ENCODE peak calls at places on chromosomes 5 and 9, in six cellular contexts. H is Peyer's patch, Q is neuronal stem cell, S is MM.1S, O is cardiac muscle cell, Y is IMR-90. X is an unnamed sample.
A peak's percentile ranks its signal among the peaks of the same experiment; 100 is the strongest.

GRCh38 chr5:52963636-52964035 is 25.5 kb upstream of the ITGA2 start:
- DNase-seq in H (no peak), Q (no peak), S (no peak), O (no peak), Y (no peak), X (peak; percentile 91)

GRCh38 chr9:4435197-4435596 is 55.1 kb upstream of the SLC1A1 start:
- DNase-seq in H (no peak), Q (no peak), S (no peak), O (no peak), Y (peak; percentile 23), X (no peak)

GRCh38 chr5:170769898-170770416 is 13.6 kb upstream of the GABRP start:
- DNase-seq in H (no peak), Q (no peak), S (no peak), O (no peak), Y (no peak), X (no peak)

GRCh38 chr5:32160228-32160627 is 13.9 kb downstream of the GOLPH3 start:
- DNase-seq in H (no peak), Q (no peak), S (no peak), O (no peak), Y (peak; percentile 10), X (no peak)

GRCh38 chr5:98934581-98934980 is 5.8 kb upstream of the CHD1 start:
- DNase-seq in H (no peak), Q (no peak), S (no peak), O (no peak), Y (peak; percentile 33), X (peak; percentile 11)

GRCh38 chr9:4096121-4096520 is 203.7 kb downstream of the GLIS3 start:
- DNase-seq in H (no peak), Q (no peak), S (no peak), O (no peak), Y (no peak), X (no peak)

GRCh38 chr5:100623719-100624118 is 88.5 kb downstream of the FAM174A start:
- DNase-seq in H (no peak), Q (no peak), S (peak; percentile 42), O (no peak), Y (peak; percentile 25), X (no peak)

GRCh38 chr9:93807166-93808013 is 147.8 kb downstream of the BARX1 start:
- DNase-seq in H (no peak), Q (no peak), S (no peak), O (no peak), Y (no peak), X (no peak)

GRCh38 chr5:95471922-95472321 is 80.8 kb downstream of the FAM81B start:
- DNase-seq in H (no peak), Q (no peak), S (no peak), O (no peak), Y (peak; percentile 76), X (peak; percentile 3)

GRCh38 chr9:113641100-113641885 is 177.8 kb downstream of the RGS3 start:
- DNase-seq in H (no peak), Q (no peak), S (no peak), O (no peak), Y (peak; percentile 52), X (no peak)

GRCh38 chr5:67006152-67006848 is 190.3 kb downstream of the CD180 start:
- DNase-seq in H (no peak), Q (no peak), S (no peak), O (no peak), Y (no peak), X (no peak)

GRCh38 chr5:83199126-83199525 is 121.8 kb downstream of the XRCC4 start:
- DNase-seq in H (no peak), Q (no peak), S (no peak), O (no peak), Y (peak; percentile 18), X (no peak)

GRCh38 chr9:97766092-97766491 is 69.0 kb upstream of the XPA start:
- DNase-seq in H (no peak), Q (no peak), S (no peak), O (peak; percentile 13), Y (peak; percentile 72), X (peak; percentile 88)

GRCh38 chr5:82873452-82873851 is 203.7 kb downstream of the TMEM167A start:
- DNase-seq in H (no peak), Q (no peak), S (no peak), O (no peak), Y (no peak), X (no peak)

GRCh38 chr5:73376618-73377170 is 71.9 kb downstream of the FOXD1 start:
- DNase-seq in H (no peak), Q (no peak), S (no peak), O (no peak), Y (peak; percentile 83), X (peak; percentile 76)

GRCh38 chr9:135683401-135684034 is 15.8 kb downstream of the SOHLH1 start:
- DNase-seq in H (no peak), Q (no peak), S (no peak), O (no peak), Y (no peak), X (no peak)

GRCh38 chr9:135687216-135687615 is 12.1 kb downstream of the SOHLH1 start:
- DNase-seq in H (no peak), Q (no peak), S (no peak), O (no peak), Y (no peak), X (no peak)

GRCh38 chr9:135681161-135681560 is 18.1 kb downstream of the LCN9 start:
- DNase-seq in H (no peak), Q (no peak), S (no peak), O (no peak), Y (no peak), X (no peak)

GRCh38 chr9:135680091-135680490 is 17.0 kb downstream of the LCN9 start:
- DNase-seq in H (no peak), Q (no peak), S (no peak), O (no peak), Y (no peak), X (no peak)

DNA sequence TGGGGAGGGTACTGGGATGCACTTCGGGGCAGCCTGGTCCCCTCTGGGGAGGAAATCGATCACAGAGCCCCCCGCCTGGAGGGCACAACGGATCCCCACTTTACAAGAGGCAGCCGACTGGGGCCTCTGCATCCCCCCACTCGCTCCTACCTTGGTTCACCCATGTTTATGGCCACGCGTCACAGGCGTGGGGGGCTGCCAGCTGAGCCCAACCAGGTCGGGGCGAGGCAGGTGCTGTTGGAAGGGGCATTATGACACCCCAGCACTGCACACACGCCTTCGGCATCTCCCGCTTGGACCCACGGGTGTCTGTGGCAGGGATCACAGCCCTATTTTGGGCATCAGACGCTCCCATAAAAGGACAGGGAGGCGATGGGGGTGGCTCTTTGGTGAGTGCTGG is 14.6 kb downstream of the SOHLH1 start:
- DNase-seq in H (no peak), Q (no peak), S (no peak), O (no peak), Y (no peak), X (no peak)
- H3K27ac ChIP-seq in H (no peak overlapping the region), Q (no peak overlapping the region), S (no peak overlapping the region), O (no peak overlapping the region), Y (no peak overlapping the region), X (no peak overlapping the region)

DNA sequence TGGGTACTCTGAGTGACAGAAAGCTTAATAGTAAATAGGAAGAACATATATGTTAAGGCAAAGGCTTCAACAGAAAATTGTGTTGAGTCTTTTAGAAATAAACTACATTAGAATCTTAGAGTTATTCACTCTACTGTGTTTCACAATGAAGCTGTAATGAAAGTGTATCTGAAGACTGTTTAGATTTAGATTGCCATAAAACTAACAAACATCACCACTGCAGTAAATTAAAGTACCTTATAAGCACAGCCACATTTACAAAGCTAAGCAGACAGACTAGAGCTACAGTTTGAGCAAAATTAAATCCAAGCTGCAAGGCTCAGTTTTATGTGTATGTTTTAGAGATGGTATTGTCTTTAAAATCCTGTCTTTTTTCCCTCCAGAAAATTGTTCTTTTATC is 172.4 kb downstream of the PBX3 start:
- DNase-seq in H (no peak), Q (no peak), S (no peak), O (no peak), Y (peak; percentile 35), X (no peak)
- H3K27me3 ChIP-seq in H (no peaks in the 10 kb centered on the region), Q (no peaks in the 10 kb centered on the region), S (no peaks in the 10 kb centered on the region), O (no peaks in the 10 kb centered on the region), Y (no peaks in the 10 kb centered on the region), X (no peaks in the 10 kb centered on the region)

DNA sequence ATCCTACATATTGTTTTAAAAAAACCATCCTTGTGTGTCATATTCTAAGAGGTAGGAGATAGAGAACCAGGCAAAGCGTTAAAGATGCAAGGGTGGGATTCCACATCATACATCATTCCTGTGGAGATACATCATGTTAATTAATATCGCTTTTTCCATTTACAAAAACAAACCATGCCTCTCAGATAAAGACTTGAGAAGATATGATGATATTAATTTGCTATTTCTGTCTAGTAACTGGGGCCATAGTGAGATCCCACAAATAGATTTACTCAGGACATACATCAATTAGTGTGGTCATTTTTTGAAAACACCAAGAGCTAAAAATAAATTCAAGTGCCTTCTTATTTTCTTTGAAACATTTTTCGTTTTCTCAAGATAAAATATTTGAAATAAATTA is 165.4 kb upstream of the TARS1 start:
- DNase-seq in H (no peak), Q (no peak), S (no peak), O (no peak), Y (no peak), X (no peak)
- H3K27ac ChIP-seq in H (no peak overlapping the region), Q (no peak overlapping the region), S (no peak overlapping the region), O (no peak overlapping the region), Y (no peak overlapping the region), X (no peak overlapping the region)

GRCh38 chr5:37896159-37896558 is 56.3 kb upstream of the GDNF start:
- DNase-seq in H (no peak), Q (no peak), S (no peak), O (no peak), Y (no peak), X (no peak)
- H3K27me3 ChIP-seq in H (no peaks in the 10 kb centered on the region), Q (no peaks in the 10 kb centered on the region), S (no peaks in the 10 kb centered on the region), O (no peaks in the 10 kb centered on the region), Y (peaks cover 10% of the 10 kb centered on the region), X (no peaks in the 10 kb centered on the region)

DNA sequence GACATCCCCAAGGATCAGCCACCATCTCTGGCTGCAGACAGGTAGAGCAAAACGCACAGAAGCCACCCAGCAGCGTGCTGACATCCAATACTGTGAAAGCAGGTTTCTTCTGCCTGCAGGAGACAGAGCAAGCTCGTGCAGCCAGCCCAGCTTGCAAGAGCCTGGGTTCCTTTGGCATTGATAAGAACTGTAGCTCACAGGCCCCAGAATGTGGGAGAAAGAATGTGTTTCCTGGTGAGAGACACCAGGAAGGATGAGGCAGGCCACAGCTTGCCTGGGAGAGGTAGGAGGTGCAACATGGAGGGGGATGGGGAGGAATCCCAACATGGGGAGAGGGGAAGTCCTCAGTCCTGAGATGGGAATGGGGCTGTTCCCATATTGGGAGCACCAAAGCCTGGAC is 34.0 kb upstream of the ARAP3 start:
- DNase-seq in H (no peak), Q (no peak), S (no peak), O (peak; percentile 14), Y (no peak), X (peak; percentile 75)
- H3K27ac ChIP-seq in H (no peak overlapping the region), Q (no peak overlapping the region), S (no peak overlapping the region), O (no peak overlapping the region), Y (no peak overlapping the region), X (no peak overlapping the region)

GRCh38 chr5:120155873-120156272 is 308.2 kb upstream of the PRR16 start:
- DNase-seq in H (no peak), Q (no peak), S (no peak), O (no peak), Y (no peak), X (no peak)
- H3K27me3 ChIP-seq in H (no peaks in the 10 kb centered on the region), Q (no peaks in the 10 kb centered on the region), S (no peaks in the 10 kb centered on the region), O (no peaks in the 10 kb centered on the region), Y (no peaks in the 10 kb centered on the region), X (no peaks in the 10 kb centered on the region)